ENCODE peak calls at places on chromosomes 5 and 9, in nine cellular contexts. K is uterus, E is A549, R is tibial nerve, C is kidney, B is astrocyte, I is neural progenitor cell, Z is IMR-90, F is heart right ventricle. N is an unnamed sample.

GRCh38 chr5:60993875-60994571 is 49.0 kb downstream of the NDUFAF2 start:
- DNase-seq in K (no peak), E (no peak), R (no peak), C (peak), B (no peak), I (no peak), Z (no peak), F (peak), N (no peak)

GRCh38 chr5:93189707-93190120 is 391.3 kb downstream of the NR2F1-AS1 start:
- DNase-seq in K (no peak), E (peak), R (no peak), C (no peak), B (peak), I (no peak), Z (peak), F (no peak), N (peak)

GRCh38 chr9:138064547-138064946 is 187.0 kb downstream of the CACNA1B start:
- DNase-seq in K (no peak), E (no peak), R (no peak), C (peak), B (no peak), I (no peak), Z (no peak), F (no peak), N (no peak)

GRCh38 chr5:97142521-97143254 is at the start of gene LIX1:
- DNase-seq in K (no peak), E (peak), R (peak), C (no peak), B (no peak), I (peak), Z (peak), F (no peak), N (peak)

GRCh38 chr5:157855404-157855994 is 3.4 kb downstream of the CLINT1 start:
- DNase-seq in K (peak), E (peak), R (peak), C (no peak), B (peak), I (peak), Z (peak), F (no peak), N (peak)

GRCh38 chr5:132007399-132008162 is 3.9 kb downstream of the ACSL6 start:
- DNase-seq in K (peak), E (peak), R (peak), C (peak), B (peak), I (peak), Z (peak), F (peak), N (peak)

GRCh38 chr5:42570946-42571625 is 147.8 kb downstream of the GHR start:
- DNase-seq in K (no peak), E (no peak), R (no peak), C (no peak), B (peak), I (no peak), Z (peak), F (no peak), N (peak)

GRCh38 chr9:95506692-95507455 is 9.9 kb downstream of the PTCH1 start:
- DNase-seq in K (no peak), E (peak), R (no peak), C (peak), B (no peak), I (peak), Z (peak), F (peak), N (peak)

GRCh38 chr9:20925256-20926046 is 106.0 kb downstream of the HACD4 start:
- DNase-seq in K (no peak), E (no peak), R (no peak), C (no peak), B (no peak), I (no peak), Z (no peak), F (no peak), N (no peak)

GRCh38 chr5:130337179-130337888 is 433.1 kb downstream of the CHSY3 start:
- DNase-seq in K (no peak), E (peak), R (no peak), C (no peak), B (peak), I (no peak), Z (peak), F (no peak), N (peak)

GRCh38 chr5:103308774-103309173 is 50.2 kb downstream of the MACIR start:
- DNase-seq in K (no peak), E (no peak), R (no peak), C (no peak), B (no peak), I (no peak), Z (no peak), F (no peak), N (no peak)

GRCh38 chr9:21413089-21414023 is 4.4 kb downstream of the IFNA8 start:
- DNase-seq in K (no peak), E (no peak), R (no peak), C (no peak), B (no peak), I (peak), Z (no peak), F (no peak), N (no peak)

GRCh38 chr5:125411163-125412050 is 665.0 kb upstream of the ZNF608 start:
- DNase-seq in K (peak), E (no peak), R (no peak), C (no peak), B (peak), I (peak), Z (peak), F (no peak), N (peak)

GRCh38 chr5:157342822-157343402 is 77.0 kb downstream of the CYFIP2 start:
- DNase-seq in K (no peak), E (peak), R (no peak), C (no peak), B (no peak), I (peak), Z (no peak), F (no peak), N (peak)

GRCh38 chr9:132742821-132743311 is 72.6 kb downstream of the GTF3C4 start:
- DNase-seq in K (no peak), E (no peak), R (no peak), C (no peak), B (no peak), I (no peak), Z (no peak), F (no peak), N (no peak)

GRCh38 chr5:144469106-144469505 is 298.4 kb downstream of the KCTD16 start:
- DNase-seq in K (no peak), E (no peak), R (no peak), C (no peak), B (peak), I (no peak), Z (peak), F (no peak), N (no peak)

GRCh38 chr9:125580701-125581286 is 126.2 kb downstream of the MAPKAP1 start:
- DNase-seq in K (no peak), E (no peak), R (no peak), C (no peak), B (no peak), I (no peak), Z (no peak), F (no peak), N (no peak)

GRCh38 chr5:114208588-114208987 is 153.3 kb upstream of the KCNN2 start:
- DNase-seq in K (no peak), E (no peak), R (no peak), C (no peak), B (no peak), I (no peak), Z (no peak), F (no peak), N (no peak)

GRCh38 chr9:88817628-88818027 is 173.6 kb upstream of the S1PR3 start:
- DNase-seq in K (no peak), E (no peak), R (no peak), C (no peak), B (peak), I (no peak), Z (no peak), F (no peak), N (no peak)

GRCh38 chr5:81757404-81757803 is 6.5 kb upstream of the SSBP2 start:
- DNase-seq in K (no peak), E (no peak), R (no peak), C (no peak), B (no peak), I (no peak), Z (no peak), F (no peak), N (no peak)
- H3K27ac ChIP-seq in K (no peak), E (peak), R (no peak), C (no peak), B (no peak), I (no peak), Z (no peak), F (no peak), N (no peak)

DNA sequence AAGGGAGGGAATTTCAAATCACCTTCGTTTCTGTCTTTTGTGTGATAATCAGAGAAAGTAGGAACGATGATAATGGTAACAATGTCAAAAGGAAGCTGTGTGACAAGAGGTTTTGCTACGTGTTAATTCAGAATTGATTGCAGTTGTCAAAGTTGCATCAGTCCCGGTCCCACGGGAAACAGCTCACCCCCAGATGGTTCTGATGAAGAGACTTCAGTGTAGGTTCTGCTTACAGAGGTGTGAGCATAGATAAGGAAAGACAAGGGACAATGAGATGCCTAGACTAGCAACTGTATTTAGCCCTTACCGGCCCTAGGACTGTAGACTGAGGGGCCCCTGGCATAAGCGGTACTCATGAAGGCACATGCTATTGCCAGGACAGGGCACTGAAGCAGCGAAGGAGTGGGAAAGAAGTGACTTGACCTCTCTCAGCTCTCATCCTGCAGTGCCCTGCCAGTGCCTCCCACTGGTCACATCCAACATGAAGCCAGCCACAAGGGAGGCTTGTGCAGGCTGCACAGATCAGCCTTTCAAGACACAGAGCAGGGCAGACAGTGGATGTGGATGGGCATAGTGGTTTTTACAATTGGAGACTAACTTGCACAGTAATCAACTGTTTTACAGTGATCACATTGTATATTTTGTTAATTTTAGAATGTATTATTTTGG is 21.1 kb downstream of the PDE8B start:
- DNase-seq in K (no peak), E (no peak), R (no peak), C (no peak), B (no peak), I (no peak), Z (no peak), F (no peak), N (no peak)
- TF ChIP-seq CTCF in K (no peak), E (no peak), R (no peak), C (no peak), B (no peak), I (no peak), Z (no peak), F (no peak), N (no peak)

GRCh38 chr9:16676547-16676946 is 193.9 kb downstream of the BNC2 start:
- DNase-seq in K (no peak), E (no peak), R (no peak), C (no peak), B (no peak), I (no peak), Z (no peak), F (no peak), N (no peak)

GRCh38 chr9:16679327-16679821 is 191.1 kb downstream of the BNC2 start:
- DNase-seq in K (no peak), E (no peak), R (no peak), C (no peak), B (peak), I (no peak), Z (peak), F (no peak), N (no peak)

GRCh38 chr9:16681659-16681990 is 188.8 kb downstream of the BNC2 start:
- DNase-seq in K (no peak), E (no peak), R (no peak), C (no peak), B (no peak), I (no peak), Z (no peak), F (no peak), N (no peak)

GRCh38 chr9:16675131-16675530 is 195.3 kb downstream of the BNC2 start:
- DNase-seq in K (no peak), E (no peak), R (no peak), C (no peak), B (no peak), I (no peak), Z (no peak), F (no peak), N (no peak)

GRCh38 chr9:16680965-16681658 is 189.4 kb downstream of the BNC2 start:
- DNase-seq in K (no peak), E (no peak), R (no peak), C (no peak), B (peak), I (no peak), Z (peak), F (no peak), N (no peak)
- H3K27ac ChIP-seq in K (peak), E (no peak), R (peak), C (no peak), B (no peak), I (no peak), Z (no peak), F (peak), N (no peak)

DNA sequence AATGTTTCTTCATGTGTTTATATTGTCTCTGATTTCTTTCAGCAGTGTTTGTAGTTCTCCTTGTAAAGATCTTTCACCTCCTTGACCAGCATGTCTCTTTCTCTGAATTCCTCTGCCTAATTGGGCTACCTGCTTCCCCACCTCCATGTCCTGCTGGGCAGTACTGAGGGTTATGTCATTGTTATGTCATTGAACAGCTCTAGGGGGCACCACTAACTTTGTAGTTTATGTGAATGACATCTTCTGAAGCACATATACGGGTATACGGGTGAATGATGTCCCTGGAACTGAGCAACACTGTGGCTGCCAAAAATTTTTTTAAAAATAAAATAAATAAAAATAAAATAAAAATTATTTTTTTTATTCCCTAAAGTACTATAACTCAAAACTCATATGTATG is 16.9 kb upstream of the SNCAIP start:
- DNase-seq in K (no peak), E (no peak), R (no peak), C (no peak), B (no peak), I (peak), Z (no peak), F (no peak), N (no peak)
- TF ChIP-seq CTCF in K (peak), E (no peak), R (no peak), C (no peak), B (no peak), I (peak), Z (peak), F (peak), N (no peak)

GRCh38 chr9:34629492-34629809 is 585 bp upstream of the ARID3C start:
- DNase-seq in K (no peak), E (no peak), R (no peak), C (no peak), B (no peak), I (no peak), Z (no peak), F (no peak), N (no peak)
- H3K27ac ChIP-seq in K (no peak), E (no peak), R (no peak), C (no peak), B (no peak), I (no peak), Z (no peak), F (no peak), N (no peak)

GRCh38 chr5:172402531-172403190 is 51.7 kb downstream of the SH3PXD2B start:
- DNase-seq in K (no peak), E (no peak), R (no peak), C (no peak), B (peak), I (no peak), Z (no peak), F (no peak), N (no peak)

GRCh38 chr5:172403822-172404221 is 50.5 kb downstream of the SH3PXD2B start:
- DNase-seq in K (no peak), E (no peak), R (no peak), C (no peak), B (no peak), I (no peak), Z (no peak), F (peak), N (no peak)

GRCh38 chr5:172405226-172405625 is 49.1 kb downstream of the SH3PXD2B start:
- DNase-seq in K (no peak), E (no peak), R (no peak), C (no peak), B (no peak), I (no peak), Z (no peak), F (no peak), N (no peak)

GRCh38 chr5:172404746-172405145 is 49.6 kb downstream of the SH3PXD2B start:
- DNase-seq in K (no peak), E (no peak), R (no peak), C (no peak), B (no peak), I (no peak), Z (no peak), F (no peak), N (no peak)

GRCh38 chr5:172403191-172403794 is 51.0 kb downstream of the SH3PXD2B start:
- DNase-seq in K (peak), E (no peak), R (peak), C (peak), B (peak), I (peak), Z (peak), F (peak), N (no peak)
- TF ChIP-seq CTCF in K (no peak), E (no peak), R (peak), C (no peak), B (no peak), I (no peak), Z (no peak), F (no peak), N (no peak)

DNA sequence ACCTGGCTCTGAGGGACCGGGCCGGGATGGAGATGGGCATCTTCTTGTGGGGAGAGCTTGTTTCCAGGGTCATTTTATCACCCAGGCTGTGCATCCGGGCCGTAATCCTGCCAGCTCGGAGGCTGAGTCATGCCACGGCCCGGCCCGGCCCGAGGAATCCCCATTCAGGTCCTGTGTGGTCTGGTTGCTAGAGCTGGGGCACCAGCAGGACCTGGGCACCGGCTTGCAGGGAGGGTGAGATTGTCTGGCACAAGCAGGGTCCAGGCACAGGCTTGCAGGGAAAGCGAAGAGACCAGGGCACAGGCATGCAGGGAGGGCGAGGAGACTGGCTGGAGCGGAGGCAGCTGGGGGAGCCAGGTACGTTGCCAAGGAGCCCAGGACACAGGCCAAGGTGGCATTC is 106.8 kb downstream of the RXRA start:
- DNase-seq in K (peak), E (no peak), R (no peak), C (no peak), B (no peak), I (no peak), Z (peak), F (no peak), N (peak)
- H3K27ac ChIP-seq in K (peak), E (peak), R (peak), C (no peak), B (no peak), I (no peak), Z (no peak), F (peak), N (peak)

DNA sequence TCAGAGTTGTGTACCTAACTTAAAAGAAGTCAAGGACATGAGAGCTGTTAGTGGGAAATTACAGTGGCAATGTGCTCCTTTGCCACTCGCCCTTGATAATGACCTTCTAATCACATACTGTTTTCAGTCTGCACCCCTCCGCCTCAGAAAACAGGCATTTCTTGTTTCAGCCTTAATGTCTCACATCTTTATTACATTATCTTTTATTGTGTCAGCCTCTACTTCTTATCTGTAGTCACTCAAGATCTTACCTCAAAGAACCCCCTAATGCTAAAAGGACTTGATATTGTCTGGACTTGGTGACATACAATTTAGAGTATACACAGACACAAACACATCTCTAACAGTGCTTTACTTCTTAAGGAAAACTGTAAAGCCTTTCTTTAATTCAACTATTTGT is 97.9 kb downstream of the PLCXD3 start:
- DNase-seq in K (no peak), E (no peak), R (no peak), C (no peak), B (no peak), I (no peak), Z (no peak), F (no peak), N (no peak)
- TF ChIP-seq CTCF in K (no peak), E (no peak), R (no peak), C (no peak), B (no peak), I (no peak), Z (no peak), F (no peak), N (no peak)

GRCh38 chr5:168592014-168592368 is 12.8 kb upstream of the PANK3 start:
- DNase-seq in K (no peak), E (no peak), R (peak), C (no peak), B (peak), I (no peak), Z (peak), F (no peak), N (no peak)
- H3K27ac ChIP-seq in K (no peak), E (no peak), R (no peak), C (no peak), B (no peak), I (no peak), Z (no peak), F (no peak), N (no peak)

GRCh38 chr9:91279296-91280204 is 82.2 kb downstream of the AUH start:
- DNase-seq in K (no peak), E (no peak), R (no peak), C (no peak), B (no peak), I (no peak), Z (no peak), F (no peak), N (no peak)
- TF ChIP-seq CTCF in K (no peak), E (no peak), R (no peak), C (no peak), B (no peak), I (no peak), Z (no peak), F (no peak), N (no peak)